ENCODE peak calls at places on chromosomes 1 and 21, in ten cellular contexts. C is heart left ventricle, T is IMR-90, V is GM23338, H is A549, K is cardiac fibroblast, S is coronary artery, I is AG04449, G is AG09309, Y is aorta. M is an unnamed sample.

GRCh38 chr1:95888877-95889799 is 655.1 kb downstream of the RWDD3 start:
- DNase-seq in K (no peak), Y (no peak), S (no peak), V (peak), T (no peak), G (no peak), H (no peak), I (no peak), C (no peak), M (peak)

GRCh38 chr1:149844096-149844495 is 55.3 kb upstream of the BOLA1 start:
- DNase-seq in Y (no peak), S (no peak), I (no peak), C (no peak), H (peak), V (peak), T (peak), K (peak), G (no peak), M (no peak)

GRCh38 chr1:56360021-56360420 is 219.3 kb downstream of the PLPP3 start:
- DNase-seq in Y (no peak), H (no peak), V (no peak), S (no peak), C (no peak), G (no peak), I (peak), K (peak), T (peak), M (no peak)

GRCh38 chr1:210757677-210758076 is 376.3 kb downstream of the KCNH1 start:
- DNase-seq in S (no peak), C (no peak), Y (no peak), T (no peak), V (peak), I (no peak), H (no peak), K (no peak), G (no peak), M (no peak)

GRCh38 chr1:207240325-207241095 is 81.0 kb upstream of the CD55 start:
- DNase-seq in Y (no peak), S (no peak), T (peak), H (no peak), I (no peak), G (no peak), C (no peak), K (peak), V (no peak), M (no peak)

GRCh38 chr1:161092621-161093028 is 3.3 kb upstream of the NECTIN4 start:
- DNase-seq in T (peak), Y (no peak), C (no peak), S (no peak), G (no peak), H (no peak), V (no peak), I (no peak), K (peak), M (no peak)

GRCh38 chr1:165257969-165258459 is 98.5 kb downstream of the LMX1A start:
- DNase-seq in K (peak), C (peak), T (peak), S (no peak), H (peak), I (no peak), Y (peak), G (peak), V (peak), M (peak)

GRCh38 chr1:185439727-185440415 is 122.8 kb upstream of the IVNS1ABP start:
- DNase-seq in T (peak), K (peak), H (peak), V (no peak), S (no peak), Y (no peak), G (peak), C (no peak), I (no peak), M (no peak)

GRCh38 chr1:104706631-104707147 is 957.0 kb downstream of the AMY1C start:
- DNase-seq in S (no peak), I (no peak), H (peak), K (peak), C (no peak), Y (no peak), V (peak), T (no peak), G (no peak), M (peak)

GRCh38 chr1:19352839-19353238 is 40.7 kb downstream of the SLC66A1 start:
- DNase-seq in K (no peak), H (no peak), T (no peak), I (no peak), S (no peak), G (no peak), V (no peak), Y (no peak), C (no peak), M (no peak)

GRCh38 chr21:37916795-37917142 is 512 bp upstream of the KCNJ6 start:
- DNase-seq in C (no peak), G (no peak), T (no peak), K (no peak), V (peak), S (no peak), I (no peak), Y (no peak), H (peak), M (no peak)

GRCh38 chr1:216535059-216535458 is 111.8 kb upstream of the USH2A start:
- DNase-seq in Y (no peak), S (no peak), I (no peak), T (peak), G (no peak), H (no peak), C (no peak), V (no peak), K (peak), M (no peak)

GRCh38 chr1:205492201-205492667 is 12.2 kb upstream of the CDK18 start:
- DNase-seq in V (no peak), C (no peak), G (no peak), H (no peak), I (no peak), S (no peak), K (no peak), Y (no peak), T (no peak), M (no peak)

GRCh38 chr1:158534496-158534895 is 19.7 kb downstream of the OR6Y1 start:
- DNase-seq in S (no peak), I (no peak), C (no peak), H (no peak), T (no peak), K (no peak), V (no peak), G (no peak), Y (no peak), M (no peak)

GRCh38 chr1:41668967-41669366 is 184.5 kb upstream of the EDN2 start:
- DNase-seq in G (no peak), S (no peak), I (no peak), C (peak), Y (no peak), K (no peak), V (no peak), H (no peak), T (no peak), M (no peak)

GRCh38 chr1:206978259-206978658 is 8.0 kb upstream of the FCAMR start:
- DNase-seq in T (no peak), K (no peak), V (no peak), S (no peak), Y (no peak), I (no peak), G (no peak), H (no peak), C (no peak), M (peak)

GRCh38 chr1:233268389-233269022 is 27.0 kb downstream of the PCNX2 start:
- DNase-seq in V (no peak), S (no peak), T (no peak), G (no peak), K (no peak), C (no peak), Y (no peak), H (no peak), I (no peak), M (no peak)

GRCh38 chr1:50308883-50309282 is 114.4 kb downstream of the DMRTA2 start:
- DNase-seq in H (no peak), I (no peak), V (peak), S (no peak), G (no peak), T (peak), Y (no peak), C (peak), K (peak), M (peak)

GRCh38 chr1:208781391-208782035 is 537.3 kb upstream of the PLXNA2 start:
- DNase-seq in H (no peak), K (no peak), G (no peak), I (no peak), T (no peak), S (no peak), V (peak), Y (no peak), C (no peak), M (no peak)

GRCh38 chr1:86500731-86501130 is 32.0 kb downstream of the CLCA1 start:
- DNase-seq in C (no peak), I (no peak), T (peak), Y (no peak), G (no peak), H (no peak), S (no peak), V (no peak), K (no peak), M (no peak)

GRCh38 chr1:164611754-164612642 is 53.0 kb downstream of the PBX1 start:
- DNase-seq in Y (no peak), H (peak), G (no peak), C (no peak), I (no peak), T (peak), K (peak), V (peak), S (no peak), M (peak)

GRCh38 chr1:115466433-115466832 is 128.4 kb upstream of the NGF start:
- DNase-seq in G (no peak), C (no peak), T (no peak), I (no peak), V (peak), S (no peak), Y (no peak), H (no peak), K (no peak), M (no peak)

GRCh38 chr1:234933475-234933874 is 195.2 kb downstream of the TOMM20 start:
- DNase-seq in I (no peak), Y (peak), H (no peak), V (no peak), G (no peak), S (no peak), C (peak), T (peak), K (peak), M (no peak)

GRCh38 chr1:174584071-174584470 is 136.3 kb downstream of the GPR52 start:
- DNase-seq in I (no peak), V (no peak), K (no peak), T (no peak), S (no peak), Y (no peak), G (no peak), H (no peak), C (no peak), M (peak)

GRCh38 chr1:206814716-206815341 is 42.5 kb upstream of the IL10 start:
- DNase-seq in Y (no peak), T (peak), S (no peak), C (no peak), I (no peak), G (no peak), H (no peak), V (no peak), K (no peak), M (no peak)

GRCh38 chr21:44259082-44259705 is 2.5 kb downstream of the DNMT3L start:
- DNase-seq in G (no peak), I (no peak), K (no peak), S (peak), C (no peak), H (no peak), T (peak), V (no peak), Y (no peak), M (no peak)

GRCh38 chr1:200890818-200891773 is 3.6 kb upstream of the INAVA start:
- DNase-seq in Y (peak), V (peak), I (no peak), H (peak), C (no peak), K (peak), T (peak), G (no peak), S (no peak), M (no peak)
- H3K4me3 ChIP-seq in Y (peak), V (peak), I (peak), H (peak), C (peak), K (peak), T (peak), G (peak), S (peak), M (peak)

DNA sequence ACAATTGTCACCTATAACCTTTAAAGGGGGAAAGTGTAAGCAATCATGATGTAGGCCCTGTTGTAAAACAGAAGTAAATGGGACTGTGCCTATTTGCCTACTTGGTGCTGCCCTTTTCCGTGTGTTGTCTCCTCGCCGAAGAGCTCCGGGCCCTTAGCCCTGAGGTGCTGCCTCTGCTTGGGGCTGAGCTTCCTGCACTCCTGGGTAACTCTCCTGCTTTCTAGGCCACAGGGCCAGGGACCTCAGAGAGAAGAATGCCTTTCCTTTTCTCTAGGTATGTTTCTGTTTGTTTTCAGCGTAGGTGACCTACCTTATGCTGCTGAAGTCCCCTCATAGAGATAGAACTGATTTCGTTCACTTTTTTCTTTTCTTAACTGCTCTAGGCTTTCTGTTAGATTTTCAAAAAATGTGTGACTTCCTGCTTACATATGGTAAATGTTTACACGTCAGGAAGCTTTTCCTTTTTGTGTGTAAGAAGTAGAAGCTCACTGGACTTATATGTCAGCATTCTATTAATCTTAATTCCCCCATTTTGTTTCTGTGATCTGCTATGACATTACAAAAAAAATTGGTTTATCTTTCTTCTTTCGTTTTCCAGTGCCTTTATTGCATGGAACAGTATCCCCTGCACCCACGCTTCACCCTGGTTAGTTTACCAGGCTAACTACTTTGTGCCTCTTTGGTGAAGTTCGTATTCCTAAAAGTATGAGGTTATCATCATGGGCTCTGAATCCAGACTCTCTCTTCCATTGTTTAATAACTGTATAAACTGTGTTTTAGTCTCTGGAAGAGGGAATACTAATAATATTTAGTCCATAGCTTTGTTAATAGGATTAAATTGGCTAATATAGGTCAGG is 61.7 kb downstream of the ITSN1 start:
- DNase-seq in H (no peak), S (no peak), C (no peak), I (no peak), Y (no peak), G (no peak), K (no peak), V (peak), T (peak), M (no peak)
- H3K4me3 ChIP-seq in H (no peak), S (peak), C (no peak), I (no peak), Y (no peak), G (no peak), K (no peak), V (no peak), T (no peak), M (no peak)

DNA sequence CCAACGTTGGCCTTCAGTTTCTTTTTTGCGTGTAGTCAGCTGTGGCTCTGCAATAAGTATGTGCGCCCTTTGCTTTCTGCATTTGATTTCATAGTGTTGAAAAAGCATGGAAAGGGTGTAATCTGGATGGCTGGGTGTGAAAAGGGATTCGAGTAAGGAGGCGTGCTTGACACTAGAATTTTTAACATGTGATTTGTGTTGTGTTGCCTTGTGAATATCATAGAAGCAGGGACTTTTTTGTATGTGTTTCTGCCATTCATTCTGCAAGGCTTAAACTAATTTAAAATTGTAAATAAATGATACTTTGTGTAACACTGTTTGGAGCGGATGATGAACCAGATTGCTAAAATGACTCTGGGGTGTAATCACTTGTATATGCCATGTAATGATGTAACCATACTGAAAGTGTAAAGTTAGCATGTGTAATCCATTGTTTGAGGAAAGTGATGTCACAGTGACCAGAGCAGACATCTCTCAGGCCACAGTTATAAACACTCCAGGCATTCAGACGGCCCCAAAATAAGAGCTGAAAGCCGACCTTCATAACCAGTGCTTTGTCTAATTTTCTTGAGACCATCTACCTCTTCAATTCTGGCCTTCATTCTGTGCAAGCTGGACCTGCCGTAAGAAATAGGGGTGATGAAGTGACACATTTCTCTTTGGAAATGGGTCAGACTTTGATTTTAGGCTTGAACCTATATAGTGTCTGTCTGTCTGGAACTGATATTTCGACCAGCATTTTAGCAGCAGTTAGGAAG is 616 bp downstream of the SH3BGR start:
- DNase-seq in I (no peak), Y (no peak), S (no peak), C (no peak), K (peak), V (no peak), G (no peak), T (peak), H (no peak), M (no peak)
- H3K4me3 ChIP-seq in I (no peak), Y (peak), S (peak), C (peak), K (no peak), V (peak), G (no peak), T (no peak), H (no peak), M (no peak)

GRCh38 chr1:75134939-75135828 is 996 bp downstream of the LHX8 start:
- DNase-seq in H (no peak), S (no peak), C (no peak), Y (no peak), T (peak), K (no peak), V (peak), G (no peak), I (no peak), M (no peak)
- H3K4me3 ChIP-seq in H (peak), S (peak), C (peak), Y (no peak), T (peak), K (peak), V (peak), G (peak), I (no peak), M (no peak)

DNA sequence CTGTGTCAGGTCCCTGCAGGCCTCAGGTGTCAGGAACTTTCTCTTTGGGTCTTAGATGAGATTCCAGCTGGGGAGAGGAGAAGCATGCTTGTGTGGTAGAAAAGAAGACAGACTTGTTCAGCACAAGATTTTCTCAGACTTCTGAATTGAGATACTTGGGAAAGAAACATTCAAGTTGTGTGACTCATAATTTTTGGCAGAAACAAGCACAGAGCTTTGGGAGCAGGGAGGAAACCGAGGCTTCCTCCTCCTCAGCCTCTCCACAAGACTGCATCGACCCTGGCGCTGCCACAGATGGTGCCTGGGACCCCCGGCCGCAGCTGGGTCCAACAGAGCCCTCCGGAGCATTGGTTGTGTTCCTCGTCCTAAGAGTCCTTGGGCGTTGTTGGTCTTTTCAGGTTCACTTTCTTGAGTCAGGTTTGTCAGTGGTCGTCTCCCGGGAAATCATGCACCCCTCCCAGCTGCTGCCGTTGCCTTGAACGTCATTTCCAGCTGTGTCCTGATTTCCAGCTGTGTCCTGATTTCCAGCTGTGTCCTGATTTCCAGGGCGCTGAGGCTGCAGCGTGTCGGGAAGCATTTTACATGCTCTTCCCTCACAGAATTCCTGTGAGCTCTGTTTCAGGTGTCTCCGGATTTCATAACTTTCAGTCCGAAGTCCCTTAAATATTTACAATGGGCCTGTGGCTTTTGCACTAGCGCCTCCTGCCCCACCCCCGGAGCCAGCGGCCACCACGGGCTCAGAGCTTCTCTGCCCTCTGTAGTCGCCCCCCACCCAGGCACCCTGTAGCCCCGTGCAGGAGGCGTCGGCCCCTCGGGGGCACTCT is 66.5 kb downstream of the COL18A1 start:
- DNase-seq in C (peak), I (peak), H (no peak), T (peak), G (peak), S (no peak), V (no peak), Y (peak), K (peak), M (no peak)
- H3K4me3 ChIP-seq in C (no peak), I (peak), H (no peak), T (no peak), G (peak), S (peak), V (no peak), Y (no peak), K (no peak), M (no peak)

DNA sequence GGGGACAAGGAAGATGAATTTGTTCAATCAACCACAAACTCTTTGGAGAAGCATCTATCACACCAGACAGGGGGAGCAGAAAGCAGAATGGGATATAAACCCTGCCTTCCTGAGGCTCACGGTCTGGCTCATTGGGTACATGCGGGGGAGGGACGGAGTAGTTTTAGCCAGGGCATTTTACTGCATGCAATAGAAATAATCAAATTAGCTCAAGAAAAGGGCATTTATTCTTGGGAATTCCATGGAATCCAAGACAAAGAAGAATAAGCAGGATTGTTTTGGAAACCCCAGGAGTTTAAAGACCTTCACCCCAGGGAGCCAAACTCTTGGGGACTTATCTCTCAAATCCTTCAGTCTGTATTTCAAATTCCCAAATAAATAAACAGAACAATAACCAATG is 5.2 kb upstream of the KAZN start:
- DNase-seq in T (no peak), S (no peak), K (no peak), C (no peak), V (peak), I (no peak), Y (no peak), H (no peak), G (no peak), M (no peak)
- H3K4me3 ChIP-seq in T (no peak), S (no peak), K (no peak), C (no peak), V (peak), I (no peak), Y (no peak), H (no peak), G (no peak), M (no peak)

GRCh38 chr21:17527240-17527639 is 14.4 kb downstream of the CXADR start:
- DNase-seq in S (no peak), H (no peak), C (no peak), Y (no peak), I (no peak), T (peak), K (peak), G (no peak), V (no peak), M (peak)
- H3K4me3 ChIP-seq in S (no peak), H (no peak), C (no peak), Y (no peak), I (no peak), T (no peak), K (no peak), G (no peak), V (peak), M (no peak)